ENCODE peak calls at places on chromosomes 2 and 18, in five cellular contexts. One of them, this sample, is unnamed.

GRCh38 chr2:80141007-80141726 is 163.4 kb downstream of the LRRTM1 start:
- DNase-seq in GM23248: no peak
- DNase-seq in hepatocyte: no peak
- DNase-seq in PC-3: no peak
- DNase-seq in HCT116: no peak
- DNase-seq in this sample: no peak

GRCh38 chr18:63819780-63820179 is 44.6 kb downstream of the SERPINB7 start:
- DNase-seq in PC-3: peak
- DNase-seq in HCT116: no peak
- DNase-seq in GM23248: no peak
- DNase-seq in hepatocyte: no peak
- DNase-seq in this sample: no peak

GRCh38 chr18:3593381-3593903 is 143.5 kb downstream of the TGIF1 start:
- DNase-seq in hepatocyte: no peak
- DNase-seq in HCT116: no peak
- DNase-seq in PC-3: peak
- DNase-seq in GM23248: peak
- DNase-seq in this sample: no peak

GRCh38 chr18:28588884-28589549 is 412.1 kb upstream of the CDH2 start:
- DNase-seq in PC-3: no peak
- DNase-seq in HCT116: no peak
- DNase-seq in GM23248: peak
- DNase-seq in hepatocyte: no peak
- DNase-seq in this sample: no peak

GRCh38 chr2:134320930-134321329 is 67.1 kb downstream of the MGAT5 start:
- DNase-seq in GM23248: no peak
- DNase-seq in PC-3: no peak
- DNase-seq in hepatocyte: no peak
- DNase-seq in HCT116: no peak
- DNase-seq in this sample: no peak

GRCh38 chr2:173037245-173038106 is 38.2 kb upstream of the MAP3K20 start:
- DNase-seq in HCT116: no peak
- DNase-seq in GM23248: no peak
- DNase-seq in PC-3: no peak
- DNase-seq in hepatocyte: no peak
- DNase-seq in this sample: no peak

GRCh38 chr18:73365018-73365417 is 497.2 kb upstream of the NETO1 start:
- DNase-seq in hepatocyte: no peak
- DNase-seq in PC-3: peak
- DNase-seq in GM23248: peak
- DNase-seq in HCT116: no peak
- DNase-seq in this sample: no peak

GRCh38 chr2:241011751-241012510 is 13.5 kb downstream of the SNED1 start:
- DNase-seq in hepatocyte: peak
- DNase-seq in HCT116: no peak
- DNase-seq in GM23248: no peak
- DNase-seq in PC-3: no peak
- DNase-seq in this sample: no peak

GRCh38 chr2:156474316-156474715 is 38.1 kb downstream of the GPD2 start:
- DNase-seq in HCT116: no peak
- DNase-seq in GM23248: no peak
- DNase-seq in PC-3: no peak
- DNase-seq in hepatocyte: no peak
- DNase-seq in this sample: no peak

GRCh38 chr2:176188969-176189665 is 649 bp downstream of the HOXD1 start:
- DNase-seq in hepatocyte: peak
- DNase-seq in HCT116: no peak
- DNase-seq in GM23248: peak
- DNase-seq in PC-3: no peak
- DNase-seq in this sample: no peak

GRCh38 chr18:2324459-2324858 is 246.8 kb downstream of the METTL4 start:
- DNase-seq in PC-3: no peak
- DNase-seq in HCT116: no peak
- DNase-seq in GM23248: no peak
- DNase-seq in hepatocyte: no peak
- DNase-seq in this sample: no peak

GRCh38 chr18:2330764-2331163 is 240.5 kb downstream of the METTL4 start:
- DNase-seq in PC-3: no peak
- DNase-seq in hepatocyte: no peak
- DNase-seq in HCT116: no peak
- DNase-seq in GM23248: no peak
- DNase-seq in this sample: no peak

GRCh38 chr18:2325308-2325849 is 245.9 kb downstream of the METTL4 start:
- DNase-seq in GM23248: no peak
- DNase-seq in PC-3: no peak
- DNase-seq in HCT116: no peak
- DNase-seq in hepatocyte: peak
- DNase-seq in this sample: peak

GRCh38 chr18:2326999-2327398 is 244.3 kb downstream of the METTL4 start:
- DNase-seq in PC-3: no peak
- DNase-seq in GM23248: peak
- DNase-seq in HCT116: no peak
- DNase-seq in hepatocyte: no peak
- DNase-seq in this sample: no peak

GRCh38 chr18:2325933-2326332 is 245.4 kb downstream of the METTL4 start:
- DNase-seq in GM23248: no peak
- DNase-seq in HCT116: no peak
- DNase-seq in PC-3: no peak
- DNase-seq in hepatocyte: no peak
- DNase-seq in this sample: no peak
- H3K4me3 ChIP-seq in GM23248: no peak
- H3K4me3 ChIP-seq in HCT116: no peak
- H3K4me3 ChIP-seq in PC-3: no peak
- H3K4me3 ChIP-seq in hepatocyte: no peak
- H3K4me3 ChIP-seq in this sample: peak

GRCh38 chr18:8910186-8910585 is 192.3 kb upstream of the NDUFV2 start:
- DNase-seq in GM23248: no peak
- DNase-seq in HCT116: no peak
- DNase-seq in PC-3: no peak
- DNase-seq in hepatocyte: no peak
- DNase-seq in this sample: no peak
- TF ChIP-seq EZH2phosphoT487 in GM23248: no peak
- TF ChIP-seq EZH2phosphoT487 in HCT116: no peak
- TF ChIP-seq EZH2phosphoT487 in PC-3: no peak
- TF ChIP-seq EZH2phosphoT487 in hepatocyte: no peak
- TF ChIP-seq EZH2phosphoT487 in this sample: no peak

GRCh38 chr2:127703282-127703681 is 2.0 kb downstream of the SFT2D3 start:
- DNase-seq in hepatocyte: no peak
- DNase-seq in GM23248: no peak
- DNase-seq in PC-3: no peak
- DNase-seq in HCT116: no peak
- DNase-seq in this sample: no peak
- H3K4me3 ChIP-seq in hepatocyte: no peak
- H3K4me3 ChIP-seq in GM23248: no peak
- H3K4me3 ChIP-seq in PC-3: peak
- H3K4me3 ChIP-seq in HCT116: no peak
- H3K4me3 ChIP-seq in this sample: no peak

DNA sequence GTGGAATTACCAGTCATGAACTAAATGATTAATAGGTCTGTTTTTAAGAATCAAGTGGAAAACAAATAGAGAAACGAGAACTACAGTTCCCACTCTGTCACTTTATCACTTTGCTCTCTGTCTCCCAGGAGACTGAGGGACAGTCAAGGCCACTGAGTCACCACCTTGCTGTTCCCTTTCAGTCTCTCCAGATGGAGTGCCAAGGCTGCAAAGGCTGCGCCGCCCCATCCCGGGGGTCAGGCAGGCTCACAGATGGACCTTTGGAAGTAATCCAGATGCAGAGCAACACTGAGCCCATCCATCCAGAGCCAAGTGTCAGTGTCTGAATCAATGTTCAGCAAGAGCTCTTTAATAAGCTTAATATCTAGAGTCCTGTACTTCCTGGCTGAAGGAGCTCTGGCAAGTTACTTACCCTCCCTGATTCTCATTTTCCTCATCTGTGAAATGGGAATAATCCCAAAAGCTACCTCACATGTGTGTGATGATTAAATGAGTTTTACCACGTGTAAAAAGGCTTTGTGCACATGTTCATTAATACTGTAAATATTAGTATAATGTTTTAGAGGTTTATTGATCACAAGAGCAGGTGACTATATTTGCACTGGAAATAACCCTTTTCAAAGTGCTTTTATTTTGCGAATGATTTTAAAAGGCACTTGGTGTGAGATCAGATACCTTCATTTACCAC is 43.0 kb upstream of the EFEMP1 start:
- DNase-seq in HCT116: no peak
- DNase-seq in hepatocyte: peak
- DNase-seq in GM23248: peak
- DNase-seq in PC-3: no peak
- DNase-seq in this sample: no peak
- TF ChIP-seq EZH2phosphoT487 in HCT116: no peak
- TF ChIP-seq EZH2phosphoT487 in hepatocyte: no peak
- TF ChIP-seq EZH2phosphoT487 in GM23248: no peak
- TF ChIP-seq EZH2phosphoT487 in PC-3: no peak
- TF ChIP-seq EZH2phosphoT487 in this sample: no peak

DNA sequence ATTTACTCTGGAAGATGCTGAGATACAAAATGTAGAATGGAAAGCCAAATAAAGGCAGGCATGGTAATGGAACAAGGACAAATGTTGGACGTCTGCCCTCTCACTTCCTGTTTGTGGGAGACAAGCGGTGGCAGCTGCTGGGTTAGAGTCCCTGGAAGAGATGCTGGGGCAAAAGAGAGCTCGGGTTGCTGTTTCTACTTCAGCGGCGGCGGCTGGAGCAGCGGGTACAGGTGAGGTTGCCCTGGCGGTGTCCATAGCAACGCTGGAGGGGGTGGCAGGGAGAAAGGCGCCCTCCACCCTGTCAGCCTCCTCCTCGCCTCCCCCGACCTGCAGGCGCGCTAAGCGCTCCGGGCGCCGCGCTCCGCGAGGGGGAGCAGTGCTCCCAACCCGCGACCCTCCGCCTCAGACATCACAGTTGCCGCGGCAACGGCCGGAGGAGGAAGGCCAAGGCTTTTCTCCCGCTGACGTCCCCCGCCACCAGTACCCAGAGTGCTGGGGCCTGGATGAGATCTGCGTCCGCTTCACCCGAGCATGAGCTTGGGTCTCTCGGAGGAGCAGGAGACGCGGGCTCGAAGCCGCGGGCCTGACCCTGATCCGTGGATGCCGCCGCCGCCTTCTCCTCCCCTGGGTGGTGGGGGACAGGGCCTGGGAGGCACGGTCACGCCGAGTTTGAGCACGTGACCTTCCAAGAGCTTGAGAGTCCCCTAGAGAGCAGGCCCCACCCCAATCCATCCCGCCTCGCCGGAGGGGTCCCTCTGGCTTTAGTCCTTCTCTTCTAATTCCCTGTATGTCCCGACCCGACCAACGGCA is 65.6 kb downstream of the NOL4 start:
- DNase-seq in PC-3: no peak
- DNase-seq in HCT116: no peak
- DNase-seq in hepatocyte: peak
- DNase-seq in GM23248: peak
- DNase-seq in this sample: no peak
- H3K4me3 ChIP-seq in PC-3: no peak
- H3K4me3 ChIP-seq in HCT116: no peak
- H3K4me3 ChIP-seq in hepatocyte: peak
- H3K4me3 ChIP-seq in GM23248: peak
- H3K4me3 ChIP-seq in this sample: no peak

GRCh38 chr2:218223046-218223445 is 6.1 kb downstream of the ARPC2 start:
- DNase-seq in hepatocyte: no peak
- DNase-seq in PC-3: no peak
- DNase-seq in HCT116: no peak
- DNase-seq in GM23248: peak
- DNase-seq in this sample: no peak
- TF ChIP-seq EZH2phosphoT487 in hepatocyte: no peak
- TF ChIP-seq EZH2phosphoT487 in PC-3: no peak
- TF ChIP-seq EZH2phosphoT487 in HCT116: no peak
- TF ChIP-seq EZH2phosphoT487 in GM23248: no peak
- TF ChIP-seq EZH2phosphoT487 in this sample: no peak

GRCh38 chr2:37583867-37584266 is 87.6 kb downstream of the CDC42EP3 start:
- DNase-seq in PC-3: peak
- DNase-seq in HCT116: no peak
- DNase-seq in GM23248: peak
- DNase-seq in hepatocyte: no peak
- DNase-seq in this sample: no peak
- H3K4me3 ChIP-seq in PC-3: no peak
- H3K4me3 ChIP-seq in HCT116: no peak
- H3K4me3 ChIP-seq in GM23248: no peak
- H3K4me3 ChIP-seq in hepatocyte: no peak
- H3K4me3 ChIP-seq in this sample: no peak

DNA sequence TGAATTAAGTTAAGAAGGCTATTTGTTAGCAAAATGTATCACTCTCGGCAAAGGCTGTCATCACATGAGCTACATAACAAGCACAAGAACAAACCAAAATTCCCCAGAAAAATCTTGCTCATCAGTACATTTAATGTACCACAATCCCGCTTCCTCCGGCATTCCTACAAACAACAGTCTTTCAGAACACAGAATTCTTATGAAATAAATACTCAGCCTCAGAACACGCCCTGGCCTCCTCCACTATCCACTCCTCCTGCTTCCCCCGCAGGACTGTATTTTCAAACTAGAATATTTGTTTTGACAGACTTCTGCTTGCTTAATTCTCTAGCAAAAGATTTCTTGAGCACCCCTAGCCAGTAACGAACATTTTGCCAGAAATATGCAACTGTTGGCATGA is 131.3 kb downstream of the THADA start:
- DNase-seq in GM23248: peak
- DNase-seq in HCT116: no peak
- DNase-seq in PC-3: no peak
- DNase-seq in hepatocyte: peak
- DNase-seq in this sample: no peak
- TF ChIP-seq EZH2phosphoT487 in GM23248: no peak
- TF ChIP-seq EZH2phosphoT487 in HCT116: no peak
- TF ChIP-seq EZH2phosphoT487 in PC-3: no peak
- TF ChIP-seq EZH2phosphoT487 in hepatocyte: no peak
- TF ChIP-seq EZH2phosphoT487 in this sample: no peak